ENCODE peak calls at places on chromosomes 1 and 21, in ten cellular contexts. B, H, D, P, C, Q, U, I, R and W are unnamed samples.

GRCh38 chr21:39434950-39435349 is 10.6 kb downstream of the LCA5L start:
- DNase-seq in B (no peak), H (no peak), D (no peak), P (no peak), C (no peak), Q (no peak), U (no peak), I (no peak), R (no peak), W (no peak)

GRCh38 chr21:25835397-25835796 is 100.6 kb downstream of the GABPA start:
- DNase-seq in B (no peak), H (no peak), D (no peak), P (no peak), C (no peak), Q (no peak), U (no peak), I (no peak), R (no peak), W (no peak)

GRCh38 chr1:23194119-23194984 is 22.9 kb downstream of the HTR1D start:
- DNase-seq in B (no peak), H (no peak), D (no peak), P (no peak), C (no peak), Q (no peak), U (no peak), I (peak), R (no peak), W (peak)

GRCh38 chr1:43414634-43415223 is 25.0 kb downstream of the SZT2 start:
- DNase-seq in B (peak), H (no peak), D (peak), P (peak), C (no peak), Q (peak), U (no peak), I (no peak), R (peak), W (peak)

GRCh38 chr1:161367684-161368398 is at the start of gene CFAP126:
- DNase-seq in B (peak), H (peak), D (no peak), P (peak), C (no peak), Q (peak), U (no peak), I (no peak), R (peak), W (peak)

GRCh38 chr21:31216206-31216605 is 127.9 kb downstream of the TIAM1 start:
- DNase-seq in B (no peak), H (no peak), D (no peak), P (no peak), C (no peak), Q (no peak), U (no peak), I (no peak), R (no peak), W (no peak)

GRCh38 chr1:12478612-12478985 is 139.4 kb downstream of the DHRS3 start:
- DNase-seq in B (no peak), H (no peak), D (no peak), P (no peak), C (no peak), Q (no peak), U (no peak), I (no peak), R (peak), W (no peak)

GRCh38 chr1:23627065-23627464 is 64.5 kb upstream of the RPL11 start:
- DNase-seq in B (no peak), H (no peak), D (no peak), P (no peak), C (no peak), Q (no peak), U (no peak), I (no peak), R (peak), W (no peak)

GRCh38 chr1:109634771-109635750 is 15.4 kb downstream of the AMPD2 start:
- DNase-seq in B (peak), H (no peak), D (no peak), P (no peak), C (peak), Q (no peak), U (peak), I (no peak), R (no peak), W (no peak)

GRCh38 chr1:164739189-164739588 is 180.2 kb downstream of the PBX1 start:
- DNase-seq in B (no peak), H (no peak), D (no peak), P (no peak), C (no peak), Q (no peak), U (no peak), I (no peak), R (no peak), W (no peak)

GRCh38 chr1:83583351-83584014 is 415.4 kb downstream of the TTLL7 start:
- DNase-seq in B (no peak), H (no peak), D (no peak), P (no peak), C (peak), Q (no peak), U (no peak), I (no peak), R (peak), W (peak)

GRCh38 chr1:221164029-221164428 is 284.8 kb downstream of the HLX start:
- DNase-seq in B (no peak), H (no peak), D (no peak), P (no peak), C (no peak), Q (no peak), U (no peak), I (no peak), R (no peak), W (no peak)

GRCh38 chr21:31108969-31109368 is 70.7 kb upstream of the KRTAP19-8 start:
- DNase-seq in B (peak), H (no peak), D (no peak), P (no peak), C (no peak), Q (no peak), U (no peak), I (no peak), R (no peak), W (no peak)

GRCh38 chr1:25537148-25537831 is 6.1 kb upstream of the LDLRAP1 start:
- DNase-seq in B (no peak), H (no peak), D (no peak), P (no peak), C (no peak), Q (no peak), U (no peak), I (no peak), R (no peak), W (no peak)

GRCh38 chr1:156126701-156127534 is 12.4 kb downstream of the LMNA start:
- DNase-seq in B (no peak), H (no peak), D (peak), P (peak), C (peak), Q (peak), U (peak), I (peak), R (peak), W (no peak)

GRCh38 chr1:115811140-115811828 is 29.6 kb downstream of the NHLH2 start:
- DNase-seq in B (no peak), H (no peak), D (no peak), P (no peak), C (no peak), Q (no peak), U (no peak), I (no peak), R (peak), W (no peak)

GRCh38 chr1:85611856-85612255 is 31.3 kb downstream of the CCN1 start:
- DNase-seq in B (no peak), H (no peak), D (no peak), P (no peak), C (no peak), Q (peak), U (peak), I (peak), R (no peak), W (no peak)

GRCh38 chr1:163082971-163083370 is 13.8 kb downstream of the RGS4 start:
- DNase-seq in B (no peak), H (no peak), D (no peak), P (peak), C (no peak), Q (no peak), U (peak), I (no peak), R (no peak), W (no peak)

GRCh38 chr1:29398431-29398830 is 162.1 kb downstream of the PTPRU start:
- DNase-seq in B (no peak), H (no peak), D (no peak), P (no peak), C (peak), Q (no peak), U (no peak), I (no peak), R (no peak), W (no peak)

GRCh38 chr1:232328496-232329102 is 301.3 kb downstream of the SIPA1L2 start:
- DNase-seq in B (no peak), H (no peak), D (no peak), P (no peak), C (no peak), Q (no peak), U (no peak), I (no peak), R (no peak), W (peak)

GRCh38 chr21:45545236-45545570 is 3.0 kb upstream of the SLC19A1 start:
- DNase-seq in B (no peak), H (no peak), D (peak), P (no peak), C (no peak), Q (no peak), U (no peak), I (no peak), R (no peak), W (peak)

GRCh38 chr1:27416387-27417111 is 24.1 kb downstream of the GPR3 start:
- DNase-seq in B (peak), H (no peak), D (no peak), P (no peak), C (no peak), Q (peak), U (no peak), I (no peak), R (peak), W (peak)

DNA sequence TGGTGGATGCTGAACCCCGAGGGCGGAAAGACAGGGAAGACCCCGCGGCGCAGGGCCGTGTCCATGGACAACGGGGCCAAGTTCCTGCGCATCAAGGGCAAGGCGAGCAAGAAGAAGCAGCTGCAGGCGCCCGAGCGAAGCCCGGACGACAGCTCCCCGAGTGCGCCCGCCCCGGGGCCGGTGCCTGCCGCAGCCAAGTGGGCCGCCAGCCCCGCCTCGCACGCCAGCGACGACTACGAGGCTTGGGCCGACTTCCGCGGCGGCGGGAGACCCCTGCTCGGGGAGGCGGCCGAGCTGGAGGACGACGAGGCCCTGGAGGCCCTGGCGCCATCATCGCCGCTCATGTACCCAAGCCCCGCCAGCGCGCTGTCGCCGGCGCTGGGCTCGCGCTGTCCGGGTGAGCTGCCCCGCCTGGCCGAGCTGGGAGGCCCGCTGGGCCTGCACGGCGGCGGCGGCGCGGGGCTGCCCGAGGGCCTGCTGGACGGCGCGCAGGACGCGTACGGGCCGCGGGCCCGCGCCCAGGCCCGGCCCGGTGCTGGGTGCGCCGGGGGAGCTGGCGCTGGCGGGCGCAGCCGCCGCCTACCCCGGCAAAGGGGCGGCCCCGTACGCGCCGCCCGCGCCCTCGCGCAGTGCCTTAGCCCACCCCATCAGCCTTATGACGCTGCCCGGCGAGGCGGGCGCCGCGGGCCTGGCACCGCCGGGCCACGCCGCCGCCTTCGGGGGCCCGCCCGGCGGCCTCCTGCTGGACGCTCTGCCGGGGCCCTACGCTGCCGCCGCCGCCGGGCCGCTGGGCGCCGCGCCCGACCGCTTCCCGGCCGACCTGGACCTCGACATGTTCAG is 20.7 kb downstream of the FOXO6 start:
- DNase-seq in B (peak), H (no peak), D (peak), P (no peak), C (no peak), Q (peak), U (peak), I (no peak), R (peak), W (no peak)
- H3K27ac ChIP-seq in B (peak), H (peak), D (peak), P (peak), C (peak), Q (peak), U (peak), I (no peak), R (peak), W (peak)

GRCh38 chr1:202084791-202085681 is 37.7 kb upstream of the GPR37L1 start:
- DNase-seq in B (no peak), H (no peak), D (no peak), P (no peak), C (no peak), Q (peak), U (no peak), I (no peak), R (peak), W (peak)
- H3K4me3 ChIP-seq in B (no peak), H (no peak), D (no peak), P (no peak), C (no peak), Q (no peak), U (no peak), I (no peak), R (no peak), W (no peak)

GRCh38 chr1:94773296-94773809 is 46.8 kb upstream of the SLC44A3 start:
- DNase-seq in B (no peak), H (no peak), D (no peak), P (no peak), C (peak), Q (no peak), U (no peak), I (no peak), R (no peak), W (no peak)
- H3K27ac ChIP-seq in B (no peak), H (no peak), D (no peak), P (no peak), C (no peak), Q (peak), U (no peak), I (no peak), R (peak), W (no peak)

DNA sequence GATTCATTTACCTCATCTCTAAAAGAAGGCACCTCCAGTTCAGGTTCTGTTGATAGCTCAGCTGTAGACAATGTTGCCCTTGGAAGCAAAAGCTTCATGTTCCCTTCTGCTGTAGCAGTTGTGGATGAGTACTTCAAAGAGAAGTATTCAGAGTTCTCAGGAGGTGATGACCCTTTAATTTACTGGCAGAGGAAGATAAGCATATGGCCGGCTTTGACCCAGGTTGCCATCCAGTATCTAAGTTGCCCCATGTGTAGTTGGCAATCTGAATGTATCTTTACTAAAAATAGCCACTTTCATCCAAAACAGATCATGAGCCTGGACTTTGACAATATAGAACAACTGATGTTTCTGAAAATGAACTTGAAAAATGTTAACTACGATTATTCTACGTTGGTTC is 4.6 kb downstream of the ZBED6 start:
- DNase-seq in B (no peak), H (no peak), D (no peak), P (no peak), C (no peak), Q (no peak), U (no peak), I (no peak), R (no peak), W (no peak)
- H3K4me3 ChIP-seq in B (no peak), H (peak), D (no peak), P (no peak), C (no peak), Q (no peak), U (no peak), I (no peak), R (no peak), W (no peak)

GRCh38 chr1:233607252-233608119 is 6.4 kb upstream of the KCNK1 start:
- DNase-seq in B (no peak), H (no peak), D (no peak), P (no peak), C (no peak), Q (no peak), U (no peak), I (no peak), R (peak), W (no peak)

GRCh38 chr1:233608988-233609387 is 4.9 kb upstream of the KCNK1 start:
- DNase-seq in B (no peak), H (no peak), D (no peak), P (no peak), C (no peak), Q (no peak), U (no peak), I (no peak), R (no peak), W (no peak)

GRCh38 chr1:233606813-233607212 is 7.1 kb upstream of the KCNK1 start:
- DNase-seq in B (no peak), H (no peak), D (no peak), P (no peak), C (no peak), Q (no peak), U (no peak), I (no peak), R (no peak), W (no peak)

GRCh38 chr1:233603366-233603927 is 10.5 kb upstream of the KCNK1 start:
- DNase-seq in B (no peak), H (no peak), D (no peak), P (no peak), C (no peak), Q (no peak), U (no peak), I (no peak), R (no peak), W (no peak)

DNA sequence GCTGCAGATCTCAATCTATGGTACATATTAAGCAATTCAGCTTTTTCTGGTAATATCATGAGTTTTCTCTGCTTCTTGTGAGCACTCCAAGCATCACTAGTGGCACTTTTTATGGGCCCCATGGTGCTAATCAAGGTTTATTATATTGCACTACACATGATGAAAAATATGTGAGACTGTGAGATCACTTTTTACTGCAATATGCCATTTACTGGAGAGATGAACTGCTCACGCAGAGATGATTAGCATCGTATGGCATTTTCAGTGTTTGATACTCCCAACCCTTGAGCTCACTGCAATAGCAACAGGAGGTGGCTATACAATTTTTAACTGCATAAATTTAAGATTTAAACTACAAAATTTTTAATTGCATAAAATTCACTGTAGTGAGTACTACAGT is 8.7 kb upstream of the KCNK1 start:
- DNase-seq in B (no peak), H (no peak), D (no peak), P (no peak), C (no peak), Q (no peak), U (no peak), I (no peak), R (no peak), W (no peak)
- H3K27ac ChIP-seq in B (no peak), H (no peak), D (no peak), P (no peak), C (no peak), Q (no peak), U (no peak), I (no peak), R (no peak), W (no peak)

DNA sequence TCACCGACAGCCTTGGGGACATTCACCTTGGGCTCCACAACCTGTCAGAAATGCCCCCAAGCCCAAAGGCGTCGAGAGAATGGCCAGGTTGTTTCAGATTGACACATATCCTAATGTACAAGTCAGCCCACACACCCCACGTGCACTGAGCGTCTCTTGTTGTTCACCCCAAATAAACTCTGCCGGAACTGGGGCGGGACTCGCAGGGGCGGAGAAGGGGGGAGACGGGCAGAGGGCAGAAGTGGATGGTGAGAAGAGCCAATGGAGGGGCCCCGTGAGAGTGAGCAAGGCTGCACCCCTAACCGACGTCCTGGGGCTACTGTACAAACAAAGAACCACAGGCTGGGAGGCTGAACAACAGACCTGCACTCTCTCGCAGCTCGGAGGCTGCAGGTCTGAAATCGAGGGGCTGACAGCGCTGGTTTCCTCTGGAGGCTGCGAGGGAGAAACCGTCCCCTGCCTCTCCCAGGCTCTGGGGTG is 8.5 kb upstream of the UMODL1 start:
- DNase-seq in B (no peak), H (no peak), D (peak), P (no peak), C (no peak), Q (no peak), U (no peak), I (no peak), R (peak), W (peak)
- H3K4me3 ChIP-seq in B (no peak), H (no peak), D (no peak), P (no peak), C (no peak), Q (no peak), U (no peak), I (no peak), R (no peak), W (peak)

GRCh38 chr1:153612755-153613331 is at the start of gene S100A16:
- DNase-seq in B (no peak), H (no peak), D (peak), P (peak), C (no peak), Q (peak), U (peak), I (no peak), R (peak), W (peak)
- H3K27ac ChIP-seq in B (no peak), H (peak), D (peak), P (peak), C (peak), Q (peak), U (peak), I (peak), R (peak), W (peak)

GRCh38 chr1:81254560-81254959 is 546.2 kb upstream of the ADGRL2 start:
- DNase-seq in B (no peak), H (no peak), D (no peak), P (no peak), C (no peak), Q (peak), U (no peak), I (no peak), R (no peak), W (no peak)

GRCh38 chr1:81254068-81254467 is 546.7 kb upstream of the ADGRL2 start:
- DNase-seq in B (no peak), H (no peak), D (no peak), P (no peak), C (no peak), Q (no peak), U (no peak), I (no peak), R (no peak), W (no peak)

DNA sequence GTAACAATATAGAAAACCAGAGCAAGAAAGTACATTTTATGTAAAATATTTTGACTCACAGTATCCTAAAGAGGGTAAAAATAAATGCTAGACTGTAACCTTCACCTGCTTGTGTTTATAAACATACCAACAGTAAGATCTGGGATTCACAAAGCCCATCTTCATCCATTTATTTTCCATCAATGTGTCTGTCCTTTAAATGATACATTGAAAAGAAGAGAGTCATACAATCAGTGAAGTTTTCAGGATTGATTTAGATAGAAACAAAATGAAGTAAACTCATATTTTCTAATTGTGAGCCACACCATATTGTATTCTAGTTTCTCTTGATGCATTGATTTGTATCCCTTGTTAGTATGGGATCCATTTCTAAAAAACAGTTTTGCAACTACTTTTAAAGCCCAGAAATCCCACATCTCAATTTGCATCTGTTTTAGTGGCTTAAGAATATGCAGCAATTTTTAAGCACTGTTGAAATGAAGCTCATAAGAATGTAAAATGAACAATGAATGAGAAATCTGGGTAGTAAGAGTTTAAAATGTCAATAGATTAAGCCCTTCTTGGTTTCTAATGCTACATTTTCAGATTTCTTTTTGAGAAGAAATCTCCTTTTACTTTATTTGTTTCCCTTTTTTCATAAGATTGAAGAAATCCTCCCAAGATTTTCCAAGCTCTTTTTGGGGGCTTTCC is 548.1 kb upstream of the ADGRL2 start:
- DNase-seq in B (no peak), H (no peak), D (no peak), P (no peak), C (no peak), Q (no peak), U (no peak), I (no peak), R (no peak), W (no peak)
- H3K4me3 ChIP-seq in B (no peak), H (no peak), D (no peak), P (no peak), C (no peak), Q (no peak), U (no peak), I (no peak), R (no peak), W (no peak)